ENCODE peak calls at places on chromosome 1, in nine cellular contexts. S is GM12864, Q is psoas muscle, M is mucosa of descending colon, W is bronchial epithelial cell, G is body of pancreas, N is endothelial cell, P is A172, J is AG04450. D is an unnamed sample.

GRCh38 chr1:119689511-119689910 is 22.2 kb upstream of the PHGDH start:
- DNase-seq in S (no peak), Q (no peak), M (no peak), W (no peak), G (no peak), N (no peak), P (no peak), J (no peak), D (no peak)

GRCh38 chr1:101043776-101044175 is 18.2 kb upstream of the DPH5 start:
- DNase-seq in S (no peak), Q (no peak), M (no peak), W (peak), G (no peak), N (no peak), P (peak), J (no peak), D (no peak)

GRCh38 chr1:193697105-193697762 is 510.8 kb upstream of the B3GALT2 start:
- DNase-seq in S (no peak), Q (no peak), M (no peak), W (peak), G (no peak), N (no peak), P (no peak), J (no peak), D (no peak)

GRCh38 chr1:111110197-111110899 is 29.5 kb downstream of the DRAM2 start:
- DNase-seq in S (no peak), Q (no peak), M (no peak), W (peak), G (peak), N (no peak), P (no peak), J (no peak), D (peak)

GRCh38 chr1:54331091-54331772 is 75.0 kb downstream of the SSBP3 start:
- DNase-seq in S (no peak), Q (no peak), M (no peak), W (no peak), G (no peak), N (no peak), P (no peak), J (peak), D (no peak)

GRCh38 chr1:15185617-15186016 is 32.1 kb downstream of the TMEM51 start:
- DNase-seq in S (no peak), Q (no peak), M (no peak), W (no peak), G (no peak), N (no peak), P (no peak), J (no peak), D (no peak)

GRCh38 chr1:180927841-180928240 is 15.1 kb downstream of the KIAA1614 start:
- DNase-seq in S (no peak), Q (no peak), M (no peak), W (no peak), G (no peak), N (no peak), P (no peak), J (no peak), D (no peak)

GRCh38 chr1:150366416-150367296 is 2.7 kb downstream of the RPRD2 start:
- DNase-seq in S (no peak), Q (no peak), M (no peak), W (peak), G (no peak), N (no peak), P (no peak), J (no peak), D (no peak)

D was measured in right lobe of liver.